ENCODE peak calls at places on chromosomes 13 and 19, in eight cellular contexts. N is tibial nerve, H is heart left ventricle, L is vagina, M is breast epithelium, K is ovary, D is lower leg skin, J is NB4. A is an unnamed sample.

GRCh38 chr19:4829001-4829712 is 2.4 kb downstream of the TICAM1 start:
- DNase-seq in H (no peak), D (no peak), J (peak), N (no peak), L (no peak), K (no peak), M (no peak), A (no peak)

GRCh38 chr13:31442605-31443004 is 242.8 kb downstream of the B3GLCT start:
- DNase-seq in N (no peak), K (no peak), H (no peak), D (no peak), M (no peak), J (no peak), L (no peak), A (no peak)

GRCh38 chr13:98912846-98913245 is 65.0 kb downstream of the DOCK9 start:
- DNase-seq in K (no peak), L (no peak), M (no peak), J (no peak), D (no peak), H (no peak), N (no peak), A (no peak)

GRCh38 chr19:19554074-19555023 is 16.3 kb downstream of the CILP2 start:
- DNase-seq in L (no peak), H (peak), D (no peak), M (no peak), J (peak), N (no peak), K (no peak), A (peak)

GRCh38 chr19:48806518-48806817 is 4.4 kb downstream of the BCAT2 start:
- DNase-seq in M (no peak), K (peak), J (no peak), H (no peak), L (no peak), N (no peak), D (no peak), A (no peak)

GRCh38 chr19:10096615-10096963 is 5.9 kb downstream of the ANGPTL6 start:
- DNase-seq in D (no peak), L (no peak), J (no peak), K (peak), H (no peak), M (no peak), N (no peak), A (peak)

GRCh38 chr19:47406711-47407416 is 12.5 kb downstream of the MEIS3 start:
- DNase-seq in D (no peak), L (no peak), J (peak), K (no peak), M (no peak), N (no peak), H (no peak), A (no peak)

GRCh38 chr13:106104281-106104901 is 431.1 kb downstream of the EFNB2 start:
- DNase-seq in J (no peak), H (no peak), D (no peak), M (no peak), N (no peak), L (no peak), K (no peak), A (no peak)

GRCh38 chr13:98773053-98773452 is 20.6 kb upstream of the SLC15A1 start:
- DNase-seq in M (no peak), D (no peak), K (no peak), N (no peak), J (no peak), L (no peak), H (no peak), A (no peak)

GRCh38 chr13:102721800-102722231 is 27.0 kb upstream of the METTL21C start:
- DNase-seq in N (no peak), M (no peak), D (no peak), L (no peak), K (no peak), H (no peak), J (no peak), A (no peak)

GRCh38 chr19:29836409-29836825 is 24.6 kb downstream of the CCNE1 start:
- DNase-seq in H (no peak), L (no peak), J (no peak), D (no peak), K (no peak), N (no peak), M (no peak), A (no peak)

GRCh38 chr13:99065250-99066015 is 87.6 kb upstream of the DOCK9 start:
- DNase-seq in D (no peak), H (no peak), J (no peak), N (no peak), K (no peak), L (no peak), M (no peak), A (no peak)

GRCh38 chr13:36819811-36820140 is 754 bp downstream of the RFXAP start:
- DNase-seq in M (no peak), K (peak), N (no peak), J (peak), H (no peak), D (no peak), L (no peak), A (no peak)

GRCh38 chr19:51071006-51071405 is 6.1 kb upstream of the KLK13 start:
- DNase-seq in L (no peak), J (no peak), N (no peak), M (no peak), D (peak), K (no peak), H (no peak), A (no peak)

GRCh38 chr19:5809469-5809868 is 4.6 kb downstream of the NRTN start:
- DNase-seq in D (no peak), N (no peak), L (no peak), J (no peak), H (no peak), K (no peak), M (no peak), A (no peak)

GRCh38 chr19:53908106-53908932 is 759 bp upstream of the CACNG7 start:
- DNase-seq in L (no peak), H (peak), N (no peak), D (no peak), J (peak), M (no peak), K (no peak), A (peak)

GRCh38 chr13:33548065-33548464 is 262.5 kb upstream of the STARD13 start:
- DNase-seq in K (no peak), D (no peak), L (no peak), M (no peak), J (peak), N (no peak), H (no peak), A (no peak)

GRCh38 chr13:111346281-111346680 is 25.8 kb downstream of the TEX29 start:
- DNase-seq in D (peak), J (no peak), K (no peak), L (peak), H (peak), N (no peak), M (no peak), A (no peak)

GRCh38 chr13:110540871-110541525 is 20.5 kb downstream of the RAB20 start:
- DNase-seq in K (no peak), L (no peak), H (no peak), D (no peak), J (no peak), N (no peak), M (no peak), A (no peak)

GRCh38 chr13:75687145-75687763 is 51.1 kb downstream of the LMO7 start:
- DNase-seq in D (no peak), N (no peak), J (peak), L (no peak), H (no peak), K (no peak), M (no peak), A (no peak)

GRCh38 chr19:39403331-39404312 is 3.0 kb upstream of the ZFP36 start:
- DNase-seq in J (peak), N (peak), K (peak), L (no peak), D (peak), H (peak), M (peak), A (peak)

GRCh38 chr13:114314074-114314912 is at the start of gene CHAMP1:
- DNase-seq in L (no peak), K (peak), D (peak), J (peak), M (peak), H (peak), N (peak), A (peak)

GRCh38 chr13:114315074-114315785 is 927 bp downstream of the CHAMP1 start:
- DNase-seq in N (no peak), L (no peak), H (no peak), J (peak), K (no peak), D (no peak), M (no peak), A (no peak)

GRCh38 chr13:114311387-114311786 is 2.9 kb upstream of the CHAMP1 start:
- DNase-seq in M (no peak), J (peak), N (no peak), L (no peak), K (no peak), D (no peak), H (no peak), A (no peak)

GRCh38 chr13:114311908-114312307 is 2.4 kb upstream of the CHAMP1 start:
- DNase-seq in H (no peak), J (peak), M (no peak), N (no peak), L (no peak), D (no peak), K (no peak), A (no peak)

DNA sequence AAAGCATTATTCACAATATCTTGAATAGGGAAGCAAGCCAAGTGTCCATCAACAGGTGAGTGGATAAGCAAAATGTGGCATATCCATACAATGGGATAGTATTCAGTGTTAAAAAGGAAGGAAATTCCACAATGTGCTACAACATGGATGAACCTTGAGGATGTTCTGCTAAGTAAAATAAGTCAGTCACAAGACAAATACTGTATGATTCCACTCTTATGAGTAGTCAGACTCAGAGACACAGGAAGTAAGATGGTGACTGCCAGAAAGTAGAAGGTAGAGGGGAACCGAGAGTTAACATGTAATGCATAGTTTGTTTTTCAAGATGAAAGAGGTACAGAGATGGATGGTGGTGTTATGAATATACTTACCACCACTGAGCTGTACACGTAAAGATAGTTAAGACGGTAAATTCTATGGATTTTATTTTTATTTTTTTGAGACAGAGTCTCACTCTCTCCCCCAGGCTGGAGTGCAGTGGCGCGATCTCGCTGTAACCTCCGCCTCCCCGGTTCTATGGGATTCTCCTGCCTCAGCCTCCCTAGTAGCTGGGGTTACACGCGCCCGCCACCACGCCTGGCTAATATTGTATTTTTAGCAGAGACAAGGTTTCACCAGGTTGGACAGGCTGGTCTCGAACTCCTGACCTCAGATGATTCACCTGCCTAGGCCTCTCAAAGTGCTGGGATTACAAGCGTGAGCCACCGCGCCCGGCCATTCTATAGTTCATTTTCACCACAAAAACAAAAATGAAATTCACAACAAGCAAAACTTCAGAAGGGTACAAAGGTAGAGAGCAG is 1.0 kb upstream of the CHAMP1 start:
- DNase-seq in L (no peak), K (peak), N (no peak), D (no peak), H (no peak), M (no peak), J (peak), A (peak)
- TF ChIP-seq POLR2A in L (no peak), K (no peak), N (no peak), D (no peak), H (no peak), M (no peak), J (no peak), A (no peak)

GRCh38 chr19:45876411-45877197 is 9.3 kb downstream of the IRF2BP1 start:
- DNase-seq in J (peak), M (peak), L (no peak), D (no peak), H (peak), N (no peak), K (no peak), A (no peak)
- TF ChIP-seq POLR2A in J (peak), M (no peak), L (no peak), D (no peak), H (no peak), N (no peak), K (no peak), A (no peak)

GRCh38 chr19:52331757-52332156 is 4.3 kb upstream of the ZNF610 start:
- DNase-seq in K (no peak), L (no peak), H (no peak), M (no peak), D (no peak), J (no peak), N (no peak), A (no peak)

GRCh38 chr19:52336976-52337375 is 933 bp downstream of the ZNF610 start:
- DNase-seq in D (no peak), M (no peak), L (no peak), N (no peak), K (no peak), H (no peak), J (peak), A (no peak)

GRCh38 chr19:52335768-52336116 is 301 bp upstream of the ZNF610 start:
- DNase-seq in H (no peak), J (no peak), K (no peak), D (no peak), M (no peak), L (no peak), N (no peak), A (no peak)

GRCh38 chr19:52336117-52336811 is at the start of gene ZNF610:
- DNase-seq in D (peak), J (peak), K (peak), H (peak), N (peak), L (no peak), M (peak), A (peak)
- TF ChIP-seq POLR2A in D (no peak), J (peak), K (peak), H (no peak), N (peak), L (no peak), M (peak), A (no peak)

GRCh38 chr13:20566917-20567755 is at the start of gene IFT88:
- DNase-seq in J (peak), D (peak), N (peak), H (peak), K (peak), M (peak), L (no peak), A (peak)
- TF ChIP-seq POLR2A in J (peak), D (no peak), N (no peak), H (no peak), K (no peak), M (no peak), L (no peak), A (no peak)

GRCh38 chr13:47133024-47133445 is 236.2 kb upstream of the HTR2A start:
- DNase-seq in H (no peak), K (no peak), J (no peak), N (no peak), M (no peak), D (no peak), L (no peak), A (no peak)
- TF ChIP-seq POLR2A in H (no peak), K (no peak), J (no peak), N (no peak), M (no peak), D (no peak), L (no peak), A (no peak)

GRCh38 chr19:610801-611505 is 21.3 kb downstream of the HCN2 start:
- DNase-seq in J (peak), D (no peak), H (peak), K (peak), M (no peak), L (no peak), N (peak), A (peak)
- TF ChIP-seq POLR2A in J (no peak), D (no peak), H (no peak), K (no peak), M (no peak), L (no peak), N (no peak), A (no peak)

A was measured in testis.